ENCODE peak calls at places on chromosomes 13 and 19, in seven cellular contexts. C is fibroblast of mammary gland, Q is AG09309, W is BJ, F is chondrocyte, S is astrocyte, Y is endothelial cell. G is an unnamed sample.

GRCh38 chr13:113584870-113585671 is 518 bp downstream of the TFDP1 start:
- DNase-seq in C (peak), Q (no peak), W (no peak), F (no peak), S (no peak), Y (no peak), G (peak)

GRCh38 chr13:110308377-110309158 is 1.5 kb downstream of the COL4A2 start:
- DNase-seq in C (peak), Q (no peak), W (no peak), F (no peak), S (peak), Y (peak), G (no peak)

GRCh38 chr19:55452381-55453325 is 8.8 kb downstream of the ISOC2 start:
- DNase-seq in C (peak), Q (no peak), W (peak), F (no peak), S (peak), Y (peak), G (no peak)

GRCh38 chr19:19749332-19750130 is 16.6 kb upstream of the ZNF14 start:
- DNase-seq in C (no peak), Q (no peak), W (no peak), F (no peak), S (no peak), Y (no peak), G (peak)

GRCh38 chr19:49851456-49852259 is 699 bp downstream of the PTOV1 start:
- DNase-seq in C (no peak), Q (no peak), W (no peak), F (peak), S (no peak), Y (peak), G (no peak)

GRCh38 chr19:56671613-56671994 is at the start of gene ZNF835:
- DNase-seq in C (peak), Q (no peak), W (no peak), F (no peak), S (no peak), Y (no peak), G (peak)

GRCh38 chr13:29428310-29428991 is 167.0 kb downstream of the SLC7A1 start:
- DNase-seq in C (no peak), Q (no peak), W (no peak), F (no peak), S (peak), Y (peak), G (no peak)

GRCh38 chr19:13599681-13600080 is 93.4 kb upstream of the CACNA1A start:
- DNase-seq in C (no peak), Q (no peak), W (no peak), F (peak), S (no peak), Y (no peak), G (no peak)

GRCh38 chr13:24148414-24149305 is 11.9 kb upstream of the SPATA13 start:
- DNase-seq in C (peak), Q (peak), W (peak), F (no peak), S (peak), Y (peak), G (no peak)

GRCh38 chr13:106586764-106587163 is 18.8 kb upstream of the ARGLU1 start:
- DNase-seq in C (no peak), Q (no peak), W (no peak), F (no peak), S (no peak), Y (no peak), G (no peak)

GRCh38 chr19:43782689-43783231 is 2.0 kb upstream of the KCNN4 start:
- DNase-seq in C (no peak), Q (no peak), W (no peak), F (no peak), S (no peak), Y (no peak), G (no peak)

GRCh38 chr19:33719366-33720154 is 77.1 kb upstream of the KCTD15 start:
- DNase-seq in C (no peak), Q (no peak), W (no peak), F (no peak), S (no peak), Y (no peak), G (no peak)

GRCh38 chr19:20186163-20186562 is 19.1 kb downstream of the ZNF486 start:
- DNase-seq in C (no peak), Q (no peak), W (no peak), F (no peak), S (no peak), Y (no peak), G (no peak)

GRCh38 chr19:42154471-42155323 is 22.5 kb upstream of the POU2F2 start:
- DNase-seq in C (no peak), Q (no peak), W (no peak), F (no peak), S (no peak), Y (no peak), G (peak)

GRCh38 chr19:28289294-28290063 is 923.5 kb downstream of the UQCRFS1 start:
- DNase-seq in C (peak), Q (peak), W (no peak), F (no peak), S (peak), Y (no peak), G (no peak)

DNA sequence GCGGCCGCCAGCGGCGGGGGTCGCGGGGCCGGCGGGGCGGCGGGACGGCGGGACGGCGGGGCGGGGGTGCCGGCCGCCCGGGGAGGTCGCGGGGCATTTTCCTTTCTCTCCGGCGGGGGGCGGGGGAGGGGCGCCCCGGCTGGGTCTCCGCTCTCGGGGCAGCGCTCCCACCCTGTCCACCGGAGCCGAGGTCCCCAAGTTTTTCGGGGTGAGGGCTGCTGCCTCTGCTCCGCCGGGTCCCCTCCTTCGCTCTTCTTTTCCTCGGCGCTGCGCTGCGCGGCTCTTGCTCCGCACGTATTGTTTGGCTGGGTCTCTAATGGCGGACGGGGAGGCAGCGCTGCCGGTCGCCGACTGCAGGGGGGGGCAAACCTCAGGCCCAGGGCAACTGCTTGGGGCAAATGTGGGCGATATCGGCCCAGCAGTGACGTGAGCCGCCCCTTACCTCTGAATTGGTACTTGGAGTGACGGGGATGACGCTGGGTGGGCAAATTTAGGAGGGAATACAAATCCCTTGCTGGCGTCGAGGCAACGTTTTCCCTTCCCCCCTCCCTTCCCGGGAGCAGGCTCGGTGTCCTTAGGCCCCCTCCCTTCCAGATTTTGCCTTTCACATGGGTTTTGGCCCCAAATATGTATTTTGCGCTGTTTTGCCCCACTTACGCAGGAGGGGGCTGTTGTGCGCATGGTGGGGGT is 759 bp downstream of the ZMYM2 start:
- DNase-seq in C (peak), Q (no peak), W (no peak), F (no peak), S (peak), Y (peak), G (peak)
- TF ChIP-seq CTCF in C (no peak), Q (peak), W (peak), F (peak), S (no peak), Y (no peak), G (peak)

DNA sequence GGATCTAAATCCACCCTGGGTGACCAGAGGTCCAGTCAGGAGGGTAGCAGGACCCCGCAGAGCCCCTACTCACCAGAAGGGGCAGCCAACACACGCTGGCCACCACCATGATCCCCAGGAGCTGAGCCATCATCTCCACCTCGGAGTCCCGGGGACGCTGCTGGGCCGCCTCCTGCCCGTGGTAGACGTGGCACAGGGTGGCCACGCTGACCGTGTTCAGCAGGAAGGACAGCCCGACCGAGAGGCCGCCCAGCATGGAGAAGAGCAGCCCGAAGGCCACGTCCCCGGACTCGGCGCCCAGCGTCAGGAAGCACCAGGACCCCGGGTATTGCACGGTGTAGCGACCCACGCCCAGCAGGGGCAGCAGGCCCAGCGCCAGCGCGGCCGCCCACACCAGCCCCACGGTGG is 6.9 kb downstream of the TBXA2R start:
- DNase-seq in C (no peak), Q (no peak), W (no peak), F (peak), S (no peak), Y (peak), G (no peak)
- TF ChIP-seq CTCF in C (no peak), Q (no peak), W (peak), F (peak), S (peak), Y (peak), G (no peak)

DNA sequence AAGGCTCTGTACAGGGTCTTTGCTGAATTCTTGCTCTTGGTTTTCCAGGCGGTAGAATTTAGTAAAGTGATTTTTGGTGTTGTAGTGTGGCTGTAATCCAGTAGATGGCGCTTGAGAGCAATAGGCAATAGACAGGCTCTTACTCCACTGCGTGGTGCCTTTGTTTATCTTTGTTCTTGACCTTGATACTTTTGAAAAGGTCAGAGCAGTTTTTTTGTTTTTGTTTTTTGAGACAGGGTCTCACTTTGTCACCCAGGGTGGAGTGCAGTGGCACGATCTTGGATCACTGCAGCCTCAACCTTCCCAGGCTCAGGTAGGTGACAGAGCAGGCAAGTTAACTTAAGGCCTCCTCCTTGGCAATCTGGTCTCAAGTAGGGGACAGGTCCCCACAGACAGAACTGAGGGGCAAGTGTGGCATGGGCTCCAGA is 12.2 kb upstream of the LILRA5 start:
- DNase-seq in C (peak), Q (no peak), W (no peak), F (no peak), S (no peak), Y (peak), G (peak)
- TF ChIP-seq CTCF in C (peak), Q (peak), W (peak), F (peak), S (peak), Y (peak), G (peak)

DNA sequence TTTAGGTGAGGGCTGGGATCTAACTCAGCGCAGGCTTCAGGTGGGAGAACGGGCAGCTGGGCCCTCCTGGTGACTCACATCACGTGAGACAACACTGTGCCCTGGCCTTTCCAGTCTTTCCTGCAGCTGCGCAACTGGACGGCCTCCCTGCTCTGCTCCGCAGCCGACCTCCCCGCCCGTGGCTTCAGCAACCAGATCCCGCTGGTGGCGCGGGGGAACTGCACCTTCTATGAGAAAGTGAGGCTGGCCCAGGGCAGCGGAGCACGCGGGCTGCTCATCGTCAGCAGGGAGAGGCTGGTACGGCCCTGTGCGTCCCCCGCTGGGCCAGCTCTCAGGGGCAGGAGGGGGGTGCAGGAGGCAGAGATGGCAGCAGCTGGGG is 8.8 kb downstream of the SPPL2B start:
- DNase-seq in C (peak), Q (no peak), W (no peak), F (peak), S (peak), Y (no peak), G (no peak)
- TF ChIP-seq CTCF in C (peak), Q (no peak), W (peak), F (peak), S (peak), Y (peak), G (no peak)

DNA sequence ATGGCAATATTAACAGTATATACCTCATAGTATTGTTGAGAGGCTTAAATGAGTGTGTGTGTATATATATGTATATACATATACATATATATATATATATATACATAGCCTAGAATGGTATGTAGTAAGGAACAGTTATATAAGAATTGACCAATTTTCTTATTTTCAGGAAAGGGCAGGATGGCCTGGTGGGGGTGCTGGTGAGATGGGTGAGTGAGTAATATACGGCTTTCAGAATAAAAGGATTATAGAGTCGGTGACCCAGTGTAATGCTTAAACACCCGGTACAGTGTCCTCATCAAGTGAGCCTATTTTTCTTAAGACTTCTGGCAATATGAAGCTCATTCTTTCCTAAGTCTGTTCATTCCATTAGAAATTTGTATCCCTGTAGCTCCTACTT is 11.7 kb upstream of the FAM216B start:
- DNase-seq in C (no peak), Q (no peak), W (no peak), F (no peak), S (no peak), Y (no peak), G (no peak)
- TF ChIP-seq CTCF in C (peak), Q (no peak), W (no peak), F (peak), S (no peak), Y (no peak), G (no peak)

GRCh38 chr13:93199856-93200255 is 26.8 kb upstream of the GPC6 start:
- DNase-seq in C (no peak), Q (no peak), W (no peak), F (no peak), S (no peak), Y (no peak), G (no peak)

GRCh38 chr13:93201992-93202558 is 24.5 kb upstream of the GPC6 start:
- DNase-seq in C (no peak), Q (no peak), W (no peak), F (no peak), S (no peak), Y (no peak), G (no peak)

DNA sequence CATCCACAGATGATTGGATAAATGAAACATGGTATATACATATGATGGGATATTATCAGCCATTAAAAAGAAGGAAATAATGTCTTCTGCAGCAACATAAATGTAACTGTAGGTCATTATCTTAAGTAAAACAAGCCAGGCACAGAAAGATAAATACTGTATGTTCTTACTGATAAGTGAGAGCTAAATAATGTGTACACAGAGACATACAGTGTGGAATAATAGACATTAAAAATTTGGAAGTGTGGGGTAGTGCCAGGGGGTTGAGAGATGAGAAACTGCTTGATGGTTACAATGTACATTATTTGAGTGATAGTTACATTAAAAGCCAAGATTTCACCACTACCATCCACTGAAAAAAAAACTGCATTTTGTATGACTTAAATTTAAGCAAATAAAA is 26.0 kb upstream of the GPC6 start:
- DNase-seq in C (no peak), Q (no peak), W (no peak), F (no peak), S (no peak), Y (no peak), G (no peak)
- TF ChIP-seq CTCF in C (no peak), Q (no peak), W (no peak), F (no peak), S (no peak), Y (no peak), G (no peak)

DNA sequence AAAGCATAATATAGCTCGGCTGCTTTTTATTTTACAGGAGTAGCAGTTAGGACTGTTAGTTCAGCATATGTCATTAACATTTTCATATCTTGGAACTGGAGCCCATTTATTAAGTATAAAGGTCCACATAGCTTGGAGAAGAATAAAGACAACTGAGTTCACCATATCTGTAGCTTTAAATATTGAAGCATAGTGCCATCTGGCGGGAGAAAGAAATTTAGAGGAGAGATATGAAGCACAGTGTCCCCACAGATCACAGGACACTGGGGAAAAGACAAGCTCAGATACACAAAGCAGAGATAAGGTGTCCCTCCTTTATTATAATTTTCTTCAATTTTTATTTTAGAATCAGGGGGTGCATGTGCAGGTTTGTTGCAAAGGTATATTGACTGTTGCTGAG is 104.7 kb upstream of the FREM2 start:
- DNase-seq in C (peak), Q (no peak), W (peak), F (no peak), S (peak), Y (peak), G (peak)
- TF ChIP-seq CTCF in C (peak), Q (peak), W (peak), F (peak), S (peak), Y (peak), G (peak)

GRCh38 chr13:22061371-22061805 is 390.5 kb downstream of the FGF9 start:
- DNase-seq in C (no peak), Q (no peak), W (no peak), F (no peak), S (no peak), Y (no peak), G (peak)
- TF ChIP-seq CTCF in C (no peak), Q (no peak), W (no peak), F (no peak), S (no peak), Y (no peak), G (peak)

GRCh38 chr19:17309198-17309961 is at the start of gene DDA1:
- DNase-seq in C (peak), Q (peak), W (peak), F (peak), S (peak), Y (peak), G (peak)
- TF ChIP-seq CTCF in C (no peak), Q (no peak), W (no peak), F (no peak), S (no peak), Y (no peak), G (no peak)

G was measured in GM13976.